ENCODE peak calls at places on chromosomes 6 and 20, in seven cellular contexts. P is body of pancreas, D is hepatocyte, Z is SK-N-SH, O is left lung, I is lower lobe of right lung, Y is A549. C is an unnamed sample. For H3K4me1, the result is how much of the 10 kb centered on the place peaks cover.

GRCh38 chr6:100346203-100346602 is 118.5 kb downstream of the SIM1 start:
- DNase-seq in I (no peak), P (no peak), Z (no peak), Y (peak), D (no peak), O (no peak), C (no peak)

GRCh38 chr20:51660741-51661608 is 107.2 kb downstream of the ATP9A start:
- DNase-seq in I (no peak), Z (peak), D (no peak), O (no peak), Y (peak), P (no peak), C (no peak)

GRCh38 chr6:121885399-121886152 is 450.1 kb downstream of the GJA1 start:
- DNase-seq in I (no peak), Z (no peak), Y (peak), D (peak), O (no peak), P (no peak), C (no peak)

GRCh38 chr6:1849686-1850580 is 240.2 kb downstream of the FOXC1 start:
- DNase-seq in P (no peak), Z (no peak), D (no peak), O (no peak), Y (no peak), I (no peak), C (no peak)

GRCh38 chr6:52363222-52363867 is 1.4 kb downstream of the PAQR8 start:
- DNase-seq in Z (peak), I (no peak), Y (no peak), D (peak), P (no peak), O (no peak), C (no peak)

GRCh38 chr20:1469925-1470571 is 3.4 kb upstream of the NSFL1C start:
- DNase-seq in O (peak), Y (peak), I (peak), Z (peak), D (peak), P (peak), C (peak)

GRCh38 chr6:160031442-160031841 is 62.6 kb downstream of the IGF2R start:
- DNase-seq in P (no peak), Z (no peak), O (no peak), Y (no peak), I (no peak), D (no peak), C (no peak)

GRCh38 chr6:4997862-4998261 is 6.0 kb downstream of the RPP40 start:
- DNase-seq in Z (no peak), O (no peak), I (no peak), P (no peak), D (no peak), Y (no peak), C (no peak)

GRCh38 chr6:144434308-144434990 is 149.3 kb downstream of the UTRN start:
- DNase-seq in D (no peak), Z (no peak), O (no peak), I (no peak), Y (no peak), P (no peak), C (peak)

GRCh38 chr20:51713213-51713598 is 55.0 kb downstream of the ATP9A start:
- DNase-seq in Z (no peak), P (no peak), D (no peak), I (no peak), Y (no peak), O (no peak), C (no peak)

GRCh38 chr20:16518068-16518783 is 55.0 kb downstream of the KIF16B start:
- DNase-seq in P (peak), I (no peak), Z (peak), O (no peak), D (peak), Y (peak), C (peak)

GRCh38 chr6:45801471-45802289 is 214.0 kb downstream of the CLIC5 start:
- DNase-seq in O (no peak), Z (no peak), I (no peak), D (no peak), Y (no peak), P (no peak), C (no peak)

GRCh38 chr6:166313255-166314070 is 5.3 kb upstream of the PRR18 start:
- DNase-seq in P (peak), O (no peak), Y (peak), Z (peak), D (peak), I (no peak), C (peak)

GRCh38 chr6:156781882-156782631 is 4.9 kb downstream of the ARID1B start:
- DNase-seq in D (no peak), Z (no peak), Y (no peak), I (no peak), P (no peak), O (no peak), C (no peak)

GRCh38 chr6:156780962-156781705 is 4.0 kb downstream of the ARID1B start:
- DNase-seq in P (no peak), D (no peak), Z (no peak), O (no peak), Y (no peak), I (no peak), C (no peak)

GRCh38 chr6:156783958-156784357 is 6.8 kb downstream of the ARID1B start:
- DNase-seq in O (no peak), D (no peak), Y (no peak), Z (no peak), I (no peak), P (no peak), C (no peak)

GRCh38 chr6:156780117-156780641 is 3.0 kb downstream of the ARID1B start:
- DNase-seq in I (no peak), Z (peak), O (peak), D (peak), Y (peak), P (peak), C (peak)

DNA sequence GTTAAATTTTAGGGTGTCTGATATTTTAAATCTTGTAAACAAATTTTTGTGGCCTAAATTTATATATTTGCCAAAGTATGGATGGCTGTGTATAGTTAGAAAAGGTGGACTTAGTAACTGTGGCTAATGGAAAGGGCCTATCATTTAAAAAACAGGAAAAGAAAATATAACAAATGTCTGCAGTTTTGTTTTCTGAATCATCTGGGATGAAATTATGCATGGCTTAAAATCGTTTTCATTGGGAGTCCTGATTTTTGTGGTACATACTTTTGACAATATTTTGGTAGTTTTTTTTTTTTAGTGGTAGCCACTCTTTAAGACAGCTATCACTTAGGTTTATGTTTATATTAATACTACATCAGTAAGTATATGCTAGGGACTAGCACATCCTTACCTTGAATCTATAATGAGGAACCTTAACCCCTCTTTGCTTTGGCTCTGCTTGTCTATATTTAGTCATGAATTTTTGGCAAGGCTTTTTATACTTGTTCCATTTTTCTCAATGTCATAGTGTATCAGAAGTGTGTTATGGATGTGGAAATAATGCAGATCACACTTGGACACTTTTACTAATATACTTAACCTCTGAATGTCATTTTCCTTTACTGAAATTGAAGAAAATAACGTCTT is 5.6 kb downstream of the ARID1B start:
- DNase-seq in I (no peak), D (no peak), O (no peak), P (no peak), Z (no peak), Y (no peak), C (no peak)
- H3K27ac ChIP-seq in I (peak), D (peak), O (peak), P (no peak), Z (peak), Y (no peak), C (peak)

GRCh38 chr6:13479971-13480434 is 7.4 kb downstream of the GFOD1 start:
- DNase-seq in Z (no peak), P (no peak), Y (no peak), I (no peak), O (no peak), D (no peak), C (no peak)
- H3K4me1 ChIP-seq in Z (under half), P (under half), Y (under half), I (under half), O (under half), D (under half), C (under half)

GRCh38 chr20:19566226-19566960 is 191.7 kb upstream of the RIN2 start:
- DNase-seq in P (no peak), I (no peak), Y (no peak), Z (no peak), O (no peak), D (no peak), C (no peak)
- TF ChIP-seq CTCF in P (no peak), I (no peak), Y (no peak), Z (no peak), O (no peak), D (no peak), C (no peak)

GRCh38 chr20:44494681-44495080 is 19.0 kb downstream of the TTPAL start:
- DNase-seq in Z (no peak), P (no peak), D (no peak), O (no peak), I (no peak), Y (no peak), C (no peak)

GRCh38 chr20:44496976-44497375 is 21.3 kb downstream of the TTPAL start:
- DNase-seq in D (no peak), Z (no peak), P (no peak), I (no peak), Y (peak), O (no peak), C (no peak)

GRCh38 chr20:44494266-44494665 is 18.6 kb downstream of the TTPAL start:
- DNase-seq in O (no peak), P (no peak), Y (peak), D (no peak), I (no peak), Z (no peak), C (no peak)

GRCh38 chr20:44495257-44495656 is 19.6 kb downstream of the TTPAL start:
- DNase-seq in D (peak), I (no peak), Y (peak), Z (no peak), O (no peak), P (no peak), C (no peak)

DNA sequence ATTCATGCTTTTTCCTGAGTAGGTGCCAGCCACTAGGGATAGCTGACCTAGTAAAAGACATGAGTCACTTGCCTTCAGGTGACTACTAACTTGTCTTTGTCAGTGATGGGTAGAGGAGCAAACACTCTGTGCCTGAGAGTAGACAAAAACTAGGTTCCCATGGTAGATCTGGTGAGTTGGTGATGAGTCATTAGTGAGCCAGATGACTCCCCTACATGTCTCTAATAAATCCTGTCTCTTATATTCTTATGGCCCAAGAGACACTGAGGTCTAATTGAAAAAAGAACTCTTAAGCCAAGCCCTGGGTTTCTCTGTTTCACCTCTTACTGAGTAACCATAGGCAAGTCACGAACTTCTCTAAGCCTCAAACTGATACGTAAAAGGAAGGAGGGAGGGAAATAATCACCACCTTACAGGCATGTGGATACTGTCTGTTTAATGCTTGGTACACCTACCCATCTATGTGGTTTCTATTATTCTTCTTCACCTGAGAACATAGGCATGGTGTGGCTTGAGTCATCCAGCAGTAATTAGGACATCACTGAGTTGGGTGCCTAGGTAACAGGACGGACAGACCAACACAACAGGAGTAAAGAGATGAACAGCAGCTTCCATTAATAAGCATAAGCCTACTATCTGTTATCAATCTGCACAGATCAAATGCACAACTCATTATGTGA is 20.3 kb downstream of the TTPAL start:
- DNase-seq in I (no peak), O (no peak), Y (peak), D (peak), P (no peak), Z (no peak), C (no peak)
- H3K27ac ChIP-seq in I (peak), O (peak), Y (peak), D (peak), P (no peak), Z (peak), C (no peak)

GRCh38 chr20:44646023-44646640 is 5.4 kb downstream of the ADA start:
- DNase-seq in Y (no peak), O (no peak), I (no peak), Z (no peak), P (no peak), D (no peak), C (no peak)
- H3K4me1 ChIP-seq in Y (half or more), O (half or more), I (half or more), Z (under half), P (under half), D (under half), C (under half)

GRCh38 chr6:136547336-136547735 is 2.9 kb downstream of the MAP7 start:
- DNase-seq in O (no peak), I (no peak), D (peak), Z (peak), Y (peak), P (no peak), C (no peak)
- TF ChIP-seq CTCF in O (no peak), I (peak), D (peak), Z (peak), Y (peak), P (peak), C (peak)

GRCh38 chr6:138958595-138958994 is 29.5 kb downstream of the REPS1 start:
- DNase-seq in D (no peak), I (no peak), P (no peak), Y (no peak), Z (no peak), O (no peak), C (no peak)
- H3K27ac ChIP-seq in D (no peak), I (no peak), P (no peak), Y (no peak), Z (no peak), O (no peak), C (no peak)

GRCh38 chr20:59087829-59088433 is 45.3 kb upstream of the PRELID3B start:
- DNase-seq in O (peak), I (peak), P (peak), D (peak), Z (peak), Y (peak), C (peak)
- H3K4me1 ChIP-seq in O (under half), I (under half), P (under half), D (under half), Z (under half), Y (under half), C (under half)

DNA sequence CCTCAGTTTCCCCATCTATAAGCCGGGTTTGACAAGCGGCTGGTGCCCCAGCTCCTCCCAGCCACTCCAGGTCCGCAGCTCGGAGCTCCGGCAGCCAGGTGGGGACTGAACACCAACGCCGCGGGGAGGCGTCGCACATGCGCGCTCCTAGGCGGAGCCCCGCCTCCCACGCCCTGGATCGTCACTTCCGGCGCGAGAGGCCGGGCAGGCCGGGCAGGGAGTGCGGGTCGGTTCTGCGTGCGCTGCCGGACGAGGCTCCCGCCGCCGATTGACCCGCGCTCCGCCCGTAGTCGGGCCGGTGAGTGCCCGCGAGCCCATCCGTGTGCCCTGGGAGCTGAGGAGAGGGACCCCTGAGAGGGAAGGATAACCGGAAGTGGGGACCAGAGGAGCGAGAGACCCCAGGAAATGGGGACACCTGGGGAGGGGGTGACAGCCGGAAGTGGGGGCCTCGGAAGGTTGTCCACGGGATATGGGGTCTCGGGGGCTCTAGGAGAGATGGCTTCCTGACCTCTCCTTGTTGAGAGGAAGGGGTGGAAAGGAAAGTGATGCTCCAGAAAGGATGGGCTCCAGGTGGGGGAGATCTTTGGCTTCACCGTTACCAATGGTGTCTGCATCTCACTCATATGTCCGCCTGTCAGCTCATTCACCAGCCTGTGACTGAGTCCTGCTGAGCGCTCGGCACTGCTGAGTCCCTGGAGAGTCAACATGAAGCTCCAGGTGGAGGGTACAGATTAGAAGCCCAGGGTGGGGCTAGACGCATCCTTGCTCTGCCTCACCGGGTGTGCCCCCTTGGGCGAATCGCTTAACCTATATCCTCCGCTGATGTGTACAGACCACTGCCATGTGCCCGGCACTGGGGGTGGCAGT is at the start of gene TTPAL:
- DNase-seq in Z (peak), Y (peak), I (peak), D (peak), P (peak), O (peak), C (peak)
- TF ChIP-seq CTCF in Z (peak), Y (peak), I (peak), D (peak), P (peak), O (peak), C (peak)